ENCODE peak calls at places on chromosomes 3 and 15, in ten cellular contexts. P is fibroblast of lung, W is tibial nerve, Q is transverse colon, G is lung, F is fibroblast of the aortic adventitia, Z is neural crest cell, O is kidney epithelial cell, V is ovary, R is mucosa of descending colon. A is an unnamed sample.

GRCh38 chr15:51536965-51537574 is 85.5 kb downstream of the DMXL2 start:
- DNase-seq in P (peak), W (no peak), Q (no peak), G (no peak), F (peak), Z (no peak), O (no peak), V (no peak), R (peak), A (no peak)

GRCh38 chr15:73344051-73344450 is 24.7 kb downstream of the HCN4 start:
- DNase-seq in P (peak), W (no peak), Q (no peak), G (no peak), F (no peak), Z (no peak), O (no peak), V (no peak), R (no peak), A (no peak)

GRCh38 chr3:154122912-154123559 is 1.8 kb downstream of the ARHGEF26 start:
- DNase-seq in P (peak), W (no peak), Q (no peak), G (no peak), F (peak), Z (no peak), O (no peak), V (peak), R (no peak), A (no peak)

GRCh38 chr3:143207338-143207961 is 87.9 kb downstream of the CHST2 start:
- DNase-seq in P (peak), W (no peak), Q (no peak), G (no peak), F (peak), Z (no peak), O (peak), V (no peak), R (no peak), A (peak)

GRCh38 chr3:149473314-149473990 is 1.0 kb upstream of the TM4SF4 start:
- DNase-seq in P (peak), W (no peak), Q (peak), G (peak), F (peak), Z (no peak), O (peak), V (peak), R (peak), A (no peak)

GRCh38 chr3:13152826-13153710 is 79.8 kb upstream of the IQSEC1 start:
- DNase-seq in P (no peak), W (no peak), Q (no peak), G (no peak), F (no peak), Z (no peak), O (no peak), V (no peak), R (no peak), A (no peak)

GRCh38 chr15:42511010-42511396 is 15.6 kb downstream of the SNAP23 start:
- DNase-seq in P (peak), W (no peak), Q (no peak), G (no peak), F (peak), Z (no peak), O (no peak), V (no peak), R (no peak), A (no peak)

GRCh38 chr15:74537736-74538135 is 3.3 kb upstream of the ARID3B start:
- DNase-seq in P (no peak), W (no peak), Q (no peak), G (no peak), F (no peak), Z (no peak), O (no peak), V (no peak), R (no peak), A (no peak)

GRCh38 chr3:69890094-69890493 is 109.4 kb upstream of the SAMMSON start:
- DNase-seq in P (peak), W (no peak), Q (no peak), G (no peak), F (no peak), Z (no peak), O (peak), V (no peak), R (no peak), A (no peak)

GRCh38 chr3:72031581-72031980 is 246.6 kb upstream of the PROK2 start:
- DNase-seq in P (peak), W (no peak), Q (no peak), G (no peak), F (peak), Z (no peak), O (no peak), V (no peak), R (no peak), A (no peak)

GRCh38 chr15:36498922-36499321 is 80.5 kb upstream of the CDIN1 start:
- DNase-seq in P (no peak), W (no peak), Q (no peak), G (no peak), F (no peak), Z (no peak), O (no peak), V (no peak), R (no peak), A (no peak)

GRCh38 chr3:176347424-176348146 is 849.7 kb downstream of the TBL1XR1 start:
- DNase-seq in P (no peak), W (no peak), Q (no peak), G (no peak), F (no peak), Z (no peak), O (no peak), V (no peak), R (no peak), A (no peak)

GRCh38 chr3:148748323-148748722 is 50.6 kb downstream of the AGTR1 start:
- DNase-seq in P (no peak), W (no peak), Q (no peak), G (no peak), F (peak), Z (no peak), O (no peak), V (no peak), R (no peak), A (no peak)

GRCh38 chr15:83010709-83011270 is 649 bp downstream of the C15orf40 start:
- DNase-seq in P (peak), W (peak), Q (peak), G (peak), F (peak), Z (peak), O (peak), V (peak), R (peak), A (peak)

GRCh38 chr3:85864896-85865295 is 906.1 kb downstream of the CADM2 start:
- DNase-seq in P (peak), W (no peak), Q (no peak), G (no peak), F (no peak), Z (no peak), O (no peak), V (no peak), R (no peak), A (no peak)

GRCh38 chr3:172808969-172809546 is 58.5 kb downstream of the ECT2 start:
- DNase-seq in P (peak), W (no peak), Q (no peak), G (no peak), F (peak), Z (no peak), O (no peak), V (no peak), R (peak), A (no peak)

GRCh38 chr15:76871930-76872329 is 33.2 kb downstream of the SCAPER start:
- DNase-seq in P (peak), W (no peak), Q (no peak), G (no peak), F (no peak), Z (no peak), O (no peak), V (no peak), R (no peak), A (no peak)

GRCh38 chr3:52873433-52874159 is 23.8 kb downstream of the STIMATE start:
- DNase-seq in P (peak), W (no peak), Q (no peak), G (no peak), F (peak), Z (no peak), O (no peak), V (no peak), R (no peak), A (no peak)

GRCh38 chr3:197858133-197858532 is 67.1 kb downstream of the LRCH3 start:
- DNase-seq in P (no peak), W (no peak), Q (no peak), G (no peak), F (no peak), Z (no peak), O (no peak), V (no peak), R (no peak), A (no peak)

GRCh38 chr3:184110316-184110725 is 13.5 kb downstream of the HTR3E start:
- DNase-seq in P (peak), W (no peak), Q (no peak), G (no peak), F (no peak), Z (no peak), O (no peak), V (no peak), R (no peak), A (no peak)

GRCh38 chr3:88807471-88808090 is 299.8 kb upstream of the EPHA3 start:
- DNase-seq in P (peak), W (no peak), Q (no peak), G (no peak), F (peak), Z (no peak), O (peak), V (no peak), R (no peak), A (no peak)

GRCh38 chr3:114764056-114764492 is 383.0 kb downstream of the ZBTB20 start:
- DNase-seq in P (peak), W (no peak), Q (peak), G (no peak), F (peak), Z (no peak), O (no peak), V (no peak), R (peak), A (no peak)

GRCh38 chr15:95549168-95549738 is 781.2 kb upstream of the NR2F2 start:
- DNase-seq in P (no peak), W (no peak), Q (no peak), G (no peak), F (no peak), Z (no peak), O (peak), V (no peak), R (no peak), A (no peak)

GRCh38 chr3:152466784-152467183 is 198.1 kb downstream of the MBNL1 start:
- DNase-seq in P (peak), W (no peak), Q (no peak), G (no peak), F (peak), Z (no peak), O (no peak), V (no peak), R (no peak), A (no peak)

GRCh38 chr15:97235285-97235985 is 725.1 kb upstream of the ARRDC4 start:
- DNase-seq in P (peak), W (peak), Q (peak), G (peak), F (peak), Z (peak), O (no peak), V (peak), R (peak), A (peak)

GRCh38 chr3:48536787-48537186 is 19.8 kb downstream of the PFKFB4 start:
- DNase-seq in P (no peak), W (no peak), Q (no peak), G (no peak), F (no peak), Z (no peak), O (no peak), V (no peak), R (no peak), A (no peak)

GRCh38 chr3:188472331-188472730 is 318.4 kb downstream of the LPP start:
- DNase-seq in P (peak), W (no peak), Q (no peak), G (no peak), F (peak), Z (no peak), O (peak), V (no peak), R (no peak), A (no peak)

GRCh38 chr15:99454941-99455795 is 110.6 kb upstream of the MEF2A start:
- DNase-seq in P (peak), W (peak), Q (peak), G (peak), F (peak), Z (no peak), O (peak), V (peak), R (no peak), A (no peak)

GRCh38 chr15:38541046-38541445 is 23.6 kb downstream of the RASGRP1 start:
- DNase-seq in P (no peak), W (no peak), Q (no peak), G (no peak), F (no peak), Z (no peak), O (no peak), V (no peak), R (no peak), A (no peak)

GRCh38 chr3:16658933-16659793 is 53.9 kb upstream of the DAZL start:
- DNase-seq in P (no peak), W (no peak), Q (no peak), G (no peak), F (no peak), Z (no peak), O (no peak), V (no peak), R (no peak), A (no peak)

GRCh38 chr15:71651750-71652186 is 158.6 kb upstream of the NR2E3 start:
- DNase-seq in P (peak), W (no peak), Q (peak), G (peak), F (peak), Z (peak), O (peak), V (no peak), R (peak), A (peak)

GRCh38 chr3:50708620-50709019 is 33.9 kb downstream of the DOCK3 start:
- DNase-seq in P (no peak), W (no peak), Q (no peak), G (no peak), F (no peak), Z (no peak), O (no peak), V (no peak), R (peak), A (no peak)

GRCh38 chr15:98955331-98955730 is 52.3 kb downstream of the PGPEP1L start:
- DNase-seq in P (no peak), W (peak), Q (no peak), G (no peak), F (no peak), Z (no peak), O (no peak), V (peak), R (no peak), A (no peak)

GRCh38 chr15:35547775-35548364 is 1.9 kb upstream of the DPH6 start:
- DNase-seq in P (no peak), W (no peak), Q (no peak), G (no peak), F (no peak), Z (peak), O (no peak), V (no peak), R (no peak), A (no peak)

GRCh38 chr3:117633207-117633606 is 923.6 kb downstream of the TUSC7 start:
- DNase-seq in P (no peak), W (no peak), Q (no peak), G (no peak), F (no peak), Z (no peak), O (no peak), V (no peak), R (no peak), A (no peak)

GRCh38 chr3:141556034-141556433 is 69.2 kb downstream of the RASA2 start:
- DNase-seq in P (peak), W (no peak), Q (no peak), G (no peak), F (peak), Z (no peak), O (no peak), V (no peak), R (no peak), A (no peak)

DNA sequence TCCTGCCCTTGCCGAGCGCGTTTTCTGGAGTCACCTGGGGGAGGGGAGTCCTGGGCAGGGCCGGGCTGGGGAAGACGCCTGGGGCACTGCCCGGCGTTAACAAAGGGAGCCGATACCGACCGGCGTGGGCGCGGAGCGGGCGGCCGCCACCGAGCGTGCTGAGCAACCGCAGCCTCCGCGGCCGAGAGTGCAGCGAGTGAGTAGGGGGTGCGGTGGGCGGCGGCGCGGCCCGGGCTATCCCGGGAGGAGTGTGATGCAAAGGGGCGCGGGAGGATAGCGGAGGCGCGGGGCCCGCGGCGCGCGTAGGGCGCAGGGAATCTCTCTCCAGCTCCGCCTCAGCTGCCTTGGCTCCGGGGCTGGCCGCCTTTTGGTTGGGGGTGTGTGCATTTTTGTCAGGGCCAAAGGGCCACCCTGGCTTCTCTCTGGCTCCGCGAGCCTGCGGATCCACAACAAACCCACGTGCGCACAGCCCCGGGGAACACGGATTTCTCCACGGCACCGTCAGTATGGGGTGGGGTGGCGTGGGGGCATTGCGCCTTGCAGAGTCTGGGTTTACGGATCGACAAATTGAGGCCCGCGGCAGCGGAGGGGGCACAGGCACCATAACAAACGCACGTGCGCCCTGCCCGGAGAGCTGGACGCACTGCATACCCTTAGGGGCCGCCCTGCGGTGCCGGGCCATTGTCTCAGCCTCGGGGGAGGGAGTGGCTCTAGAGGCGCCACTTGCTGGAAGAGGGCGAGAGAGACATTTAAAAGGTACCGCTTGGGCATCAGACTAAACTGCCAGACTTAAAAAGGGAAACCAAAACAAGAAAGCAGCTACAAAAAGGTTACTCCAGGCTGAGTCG is 537 bp downstream of the ST6GAL1 start:
- DNase-seq in P (peak), W (peak), Q (peak), G (peak), F (peak), Z (peak), O (no peak), V (peak), R (peak), A (peak)
- TF ChIP-seq CTCF in P (no peak), W (no peak), Q (no peak), G (no peak), F (peak), Z (peak), O (peak), V (no peak), R (no peak), A (peak)

GRCh38 chr3:38560284-38560683 is 64.1 kb downstream of the EXOG start:
- DNase-seq in P (no peak), W (no peak), Q (peak), G (no peak), F (no peak), Z (no peak), O (no peak), V (no peak), R (no peak), A (no peak)
- TF ChIP-seq CTCF in P (no peak), W (no peak), Q (no peak), G (no peak), F (peak), Z (no peak), O (no peak), V (no peak), R (no peak), A (no peak)

GRCh38 chr3:9542182-9542581 is 11.4 kb downstream of the LHFPL4 start:
- DNase-seq in P (no peak), W (no peak), Q (no peak), G (no peak), F (no peak), Z (no peak), O (no peak), V (no peak), R (no peak), A (no peak)
- TF ChIP-seq CTCF in P (no peak), W (no peak), Q (no peak), G (no peak), F (no peak), Z (no peak), O (no peak), V (no peak), R (no peak), A (no peak)

GRCh38 chr3:127734181-127734720 is 61.5 kb downstream of the ABTB1 start:
- DNase-seq in P (no peak), W (no peak), Q (no peak), G (no peak), F (no peak), Z (no peak), O (no peak), V (no peak), R (no peak), A (no peak)

GRCh38 chr3:127732879-127733350 is 60.2 kb downstream of the ABTB1 start:
- DNase-seq in P (peak), W (no peak), Q (no peak), G (no peak), F (peak), Z (no peak), O (no peak), V (no peak), R (no peak), A (no peak)

GRCh38 chr3:127733781-127734180 is 61.0 kb downstream of the ABTB1 start:
- DNase-seq in P (no peak), W (no peak), Q (no peak), G (no peak), F (no peak), Z (no peak), O (no peak), V (no peak), R (no peak), A (no peak)

GRCh38 chr3:127735767-127736693 is 63.3 kb downstream of the ABTB1 start:
- DNase-seq in P (peak), W (no peak), Q (peak), G (no peak), F (peak), Z (no peak), O (peak), V (no peak), R (peak), A (peak)

GRCh38 chr3:127734754-127735473 is 62.2 kb downstream of the ABTB1 start:
- DNase-seq in P (peak), W (no peak), Q (no peak), G (no peak), F (peak), Z (no peak), O (peak), V (no peak), R (peak), A (no peak)
- TF ChIP-seq CTCF in P (no peak), W (no peak), Q (no peak), G (no peak), F (no peak), Z (no peak), O (no peak), V (no peak), R (no peak), A (no peak)

DNA sequence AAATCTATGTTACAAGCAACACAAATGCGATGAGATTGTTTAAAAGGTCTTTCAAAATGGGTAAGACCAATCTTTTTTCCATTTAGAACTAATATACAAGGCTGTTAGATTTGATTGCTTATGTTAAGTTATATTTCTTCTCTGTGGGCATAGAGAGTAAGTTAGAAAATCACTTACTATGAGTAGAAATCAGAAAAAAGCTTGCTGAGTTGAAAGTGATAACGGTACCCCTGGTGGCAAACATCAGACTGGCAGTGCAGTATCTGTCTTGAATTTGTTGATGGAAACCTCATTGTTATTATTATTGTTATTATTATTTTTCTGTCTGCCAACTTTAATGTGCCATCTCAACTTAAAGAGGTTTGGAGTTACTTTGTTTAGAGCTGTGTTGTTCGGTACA is 12.4 kb downstream of the CLDN11 start:
- DNase-seq in P (no peak), W (no peak), Q (no peak), G (no peak), F (no peak), Z (no peak), O (no peak), V (no peak), R (no peak), A (no peak)
- TF ChIP-seq CTCF in P (peak), W (no peak), Q (peak), G (no peak), F (peak), Z (peak), O (no peak), V (no peak), R (no peak), A (no peak)

A was measured in GM13977.